ENCODE peak calls at places on chromosomes 16 and 17, in four cellular contexts. M is epithelial cell of esophagus, B is tibial artery, L is RWPE1. J is an unnamed sample.

GRCh38 chr17:43595466-43595865 is 49.3 kb upstream of the ETV4 start:
- DNase-seq in M (peak; percentile 69), B (no peak), L (no peak), J (no peak)

GRCh38 chr16:3283525-3284447 is 495 bp downstream of the ZNF263 start:
- DNase-seq in M (peak; percentile 10), B (no peak), L (no peak), J (no peak)

GRCh38 chr17:56142781-56143180 is 10.5 kb upstream of the ANKFN1 start:
- DNase-seq in M (no peak), B (no peak), L (no peak), J (no peak)

GRCh38 chr16:68406458-68407041 is 41.8 kb downstream of the SMPD3 start:
- DNase-seq in M (peak; percentile 12), B (no peak), L (no peak), J (no peak)

GRCh38 chr16:55370762-55371482 is 46.9 kb downstream of the IRX6 start:
- DNase-seq in M (peak; percentile 66), B (peak; percentile 79), L (peak; percentile 64), J (peak; percentile 21)

GRCh38 chr16:66520406-66521194 is 29.3 kb downstream of the TK2 start:
- DNase-seq in M (peak; percentile 10), B (peak; percentile 60), L (no peak), J (no peak)

GRCh38 chr17:35731239-35731931 is at the start of gene RASL10B:
- DNase-seq in M (peak; percentile 39), B (no peak), L (peak; percentile 78), J (peak; percentile 46)

GRCh38 chr17:40168262-40168832 is 8.9 kb upstream of the RAPGEFL1 start:
- DNase-seq in M (peak; percentile 70), B (no peak), L (peak; percentile 62), J (peak; percentile 62)